ENCODE peak calls at places on chromosomes 7 and 10, in seven cellular contexts. B, C, N, P, S, I and Z are unnamed samples.
A peak's percentile ranks its signal among the peaks of the same experiment; 100 is the strongest.

GRCh38 chr7:85685901-85686300 is 499.0 kb upstream of the SEMA3D start:
- DNase-seq in B (peak; percentile 34), C (no peak), N (no peak), P (no peak), S (no peak), I (no peak), Z (no peak)

GRCh38 chr7:80604436-80604835 is 34.0 kb upstream of the CD36 start:
- DNase-seq in B (no peak), C (no peak), N (no peak), P (no peak), S (no peak), I (no peak), Z (no peak)

GRCh38 chr10:79459243-79459642 is 13.8 kb upstream of the ZCCHC24 start:
- DNase-seq in B (no peak), C (no peak), N (no peak), P (no peak), S (no peak), I (no peak), Z (no peak)

GRCh38 chr7:135853499-135853898 is 104.9 kb upstream of the FAM180A start:
- DNase-seq in B (no peak), C (no peak), N (no peak), P (no peak), S (no peak), I (no peak), Z (no peak)

GRCh38 chr10:72127571-72127970 is 39.2 kb upstream of the SPOCK2 start:
- DNase-seq in B (no peak), C (no peak), N (no peak), P (no peak), S (no peak), I (no peak), Z (no peak)

GRCh38 chr10:127085957-127086356 is 110.4 kb downstream of the INSYN2A start:
- DNase-seq in B (no peak), C (no peak), N (no peak), P (no peak), S (no peak), I (no peak), Z (no peak)

GRCh38 chr10:101140950-101141621 is 10.0 kb downstream of the TLX1 start:
- DNase-seq in B (no peak), C (no peak), N (no peak), P (no peak), S (no peak), I (no peak), Z (no peak)

GRCh38 chr10:88978463-88978862 is 12.1 kb upstream of the FAS start:
- DNase-seq in B (no peak), C (no peak), N (no peak), P (no peak), S (no peak), I (no peak), Z (no peak)

GRCh38 chr7:92845736-92846135 is 9.4 kb upstream of the CDK6 start:
- DNase-seq in B (no peak), C (no peak), N (no peak), P (no peak), S (no peak), I (no peak), Z (no peak)

GRCh38 chr10:9045311-9045710 is 990.8 kb downstream of the GATA3 start:
- DNase-seq in B (no peak), C (no peak), N (no peak), P (no peak), S (no peak), I (no peak), Z (no peak)

GRCh38 chr7:106048621-106049020 is 63.5 kb downstream of the SYPL1 start:
- DNase-seq in B (no peak), C (no peak), N (no peak), P (no peak), S (no peak), I (no peak), Z (peak; percentile 84)

GRCh38 chr10:11318812-11319598 is 292.4 kb downstream of the USP6NL start:
- DNase-seq in B (no peak), C (no peak), N (no peak), P (no peak), S (no peak), I (no peak), Z (no peak)

GRCh38 chr7:100000239-100000638 is 15.2 kb upstream of the ZKSCAN1 start:
- DNase-seq in B (no peak), C (no peak), N (no peak), P (no peak), S (no peak), I (no peak), Z (no peak)

GRCh38 chr7:34058791-34059550 is 153.6 kb downstream of the BMPER start:
- DNase-seq in B (no peak), C (no peak), N (no peak), P (no peak), S (no peak), I (no peak), Z (no peak)

GRCh38 chr10:58158806-58159205 is 108.9 kb downstream of the IPMK start:
- DNase-seq in B (no peak), C (no peak), N (no peak), P (no peak), S (no peak), I (no peak), Z (no peak)

GRCh38 chr7:149147072-149147729 is at the start of gene ZNF398:
- DNase-seq in B (peak; percentile 89), C (peak; percentile 93), N (no peak), P (peak; percentile 64), S (peak; percentile 63), I (peak; percentile 77), Z (peak; percentile 95)

GRCh38 chr7:38893061-38893460 is 15.9 kb downstream of the VPS41 start:
- DNase-seq in B (no peak), C (no peak), N (no peak), P (no peak), S (no peak), I (no peak), Z (no peak)

GRCh38 chr7:158827411-158828342 is 1.6 kb downstream of the ESYT2 start:
- DNase-seq in B (peak; percentile 70), C (peak; percentile 46), N (no peak), P (no peak), S (no peak), I (no peak), Z (peak; percentile 56)

GRCh38 chr10:92124524-92125168 is 166.2 kb downstream of the CPEB3 start:
- DNase-seq in B (no peak), C (no peak), N (no peak), P (no peak), S (no peak), I (no peak), Z (no peak)

GRCh38 chr7:105195891-105196290 is 181.9 kb downstream of the KMT2E start:
- DNase-seq in B (no peak), C (no peak), N (no peak), P (no peak), S (no peak), I (no peak), Z (no peak)

GRCh38 chr10:114631678-114632417 is 26.2 kb downstream of the ABLIM1 start:
- DNase-seq in B (no peak), C (peak; percentile 24), N (no peak), P (no peak), S (no peak), I (peak; percentile 56), Z (no peak)

GRCh38 chr7:31102973-31103850 is 51.1 kb downstream of the ADCYAP1R1 start:
- DNase-seq in B (no peak), C (no peak), N (no peak), P (no peak), S (no peak), I (no peak), Z (no peak)

GRCh38 chr7:24521917-24522583 is 51.2 kb upstream of the PALS2 start:
- DNase-seq in B (no peak), C (no peak), N (no peak), P (no peak), S (no peak), I (no peak), Z (no peak)

GRCh38 chr10:102617816-102618215 is 26.5 kb upstream of the TRIM8 start:
- DNase-seq in B (no peak), C (no peak), N (no peak), P (no peak), S (no peak), I (no peak), Z (no peak)

GRCh38 chr7:16695621-16696237 is 49.7 kb downstream of the BZW2 start:
- DNase-seq in B (peak; percentile 55), C (peak; percentile 25), N (peak; percentile 71), P (no peak), S (no peak), I (no peak), Z (peak; percentile 51)

GRCh38 chr10:89369142-89370105 is 8.4 kb upstream of the IFIT1B start:
- DNase-seq in B (peak; percentile 62), C (peak; percentile 28), N (no peak), P (no peak), S (no peak), I (no peak), Z (peak; percentile 40)

GRCh38 chr10:113226404-113226803 is 276.4 kb downstream of the TCF7L2 start:
- DNase-seq in B (no peak), C (no peak), N (no peak), P (no peak), S (peak; percentile 1), I (no peak), Z (no peak)

GRCh38 chr10:6108631-6109443 is 20.0 kb downstream of the RBM17 start:
- DNase-seq in B (peak; percentile 82), C (peak; percentile 59), N (peak; percentile 20), P (no peak), S (no peak), I (no peak), Z (peak; percentile 70)